ENCODE peak calls at places on chromosomes 5 and 9, in five cellular contexts. I is SJSA1; L is CD8-positive, alpha-beta T cell; P is RWPE2; Y is foreskin fibroblast. F is an unnamed sample.

GRCh38 chr5:179375236-179375685 is 30.0 kb upstream of the ADAMTS2 start:
- DNase-seq in I (no peak), L (no peak), P (peak), Y (no peak), F (no peak)

GRCh38 chr9:137341227-137341626 is 39.2 kb upstream of the NRARP start:
- DNase-seq in I (no peak), L (no peak), P (no peak), Y (no peak), F (no peak)

GRCh38 chr9:111399772-111400563 is 69.9 kb upstream of the OR2K2 start:
- DNase-seq in I (no peak), L (no peak), P (no peak), Y (no peak), F (no peak)

GRCh38 chr5:120062515-120062917 is 401.6 kb upstream of the PRR16 start:
- DNase-seq in I (peak), L (no peak), P (no peak), Y (peak), F (no peak)

GRCh38 chr9:12426198-12426864 is 266.9 kb upstream of the TYRP1 start:
- DNase-seq in I (no peak), L (no peak), P (no peak), Y (no peak), F (no peak)

GRCh38 chr5:10702040-10702629 is 58.9 kb downstream of the DAP start:
- DNase-seq in I (peak), L (no peak), P (peak), Y (peak), F (no peak)

GRCh38 chr5:163163858-163164257 is 273.5 kb upstream of the CCNG1 start:
- DNase-seq in I (no peak), L (no peak), P (no peak), Y (no peak), F (no peak)

GRCh38 chr5:136012041-136012804 is 16.6 kb upstream of the TGFBI start:
- DNase-seq in I (no peak), L (no peak), P (no peak), Y (peak), F (no peak)

GRCh38 chr9:110623462-110624025 is 44.0 kb upstream of the SVEP1 start:
- DNase-seq in I (peak), L (no peak), P (no peak), Y (no peak), F (no peak)

GRCh38 chr5:88882321-88883038 is 504 bp downstream of the MEF2C start:
- DNase-seq in I (no peak), L (no peak), P (no peak), Y (no peak), F (no peak)

GRCh38 chr5:761206-761771 is 23.2 kb downstream of the ZDHHC11B start:
- DNase-seq in I (no peak), L (no peak), P (peak), Y (no peak), F (peak)

GRCh38 chr9:98547606-98548005 is 161.1 kb downstream of the GABBR2 start:
- DNase-seq in I (no peak), L (no peak), P (no peak), Y (no peak), F (no peak)

GRCh38 chr9:86549434-86549833 is 195.2 kb upstream of the TUT7 start:
- DNase-seq in I (no peak), L (no peak), P (no peak), Y (peak), F (no peak)

GRCh38 chr5:80884851-80885697 is 75.1 kb upstream of the RASGRF2 start:
- DNase-seq in I (no peak), L (no peak), P (no peak), Y (no peak), F (no peak)

GRCh38 chr9:119827126-119827525 is 457.9 kb upstream of the BRINP1 start:
- DNase-seq in I (no peak), L (no peak), P (no peak), Y (no peak), F (no peak)

GRCh38 chr9:19373527-19373926 is 6.5 kb downstream of the RPS6 start:
- DNase-seq in I (no peak), L (no peak), P (no peak), Y (no peak), F (no peak)

GRCh38 chr9:75200892-75201470 is 112.7 kb downstream of the OSTF1 start:
- DNase-seq in I (peak), L (no peak), P (no peak), Y (no peak), F (no peak)

GRCh38 chr5:148386041-148386440 is 2.3 kb downstream of the FBXO38 start:
- DNase-seq in I (no peak), L (no peak), P (no peak), Y (peak), F (no peak)

GRCh38 chr5:115333164-115333563 is 36.7 kb upstream of the CCDC112 start:
- DNase-seq in I (no peak), L (no peak), P (no peak), Y (no peak), F (no peak)

GRCh38 chr5:73393606-73394489 is 54.7 kb downstream of the FOXD1 start:
- DNase-seq in I (no peak), L (no peak), P (no peak), Y (no peak), F (no peak)

GRCh38 chr9:87195306-87195705 is 248.0 kb upstream of the GAS1 start:
- DNase-seq in I (no peak), L (no peak), P (no peak), Y (no peak), F (no peak)

GRCh38 chr5:54315736-54316135 is 5.4 kb upstream of the ARL15 start:
- DNase-seq in I (no peak), L (no peak), P (no peak), Y (no peak), F (no peak)

GRCh38 chr9:133889498-133890301 is 102.4 kb downstream of the VAV2 start:
- DNase-seq in I (no peak), L (no peak), P (no peak), Y (peak), F (no peak)

GRCh38 chr5:123401320-123401719 is 21.9 kb downstream of the CEP120 start:
- DNase-seq in I (no peak), L (no peak), P (no peak), Y (no peak), F (no peak)

GRCh38 chr9:113150670-113151591 is at the start of gene SLC31A2:
- DNase-seq in I (peak), L (peak), P (peak), Y (peak), F (peak)

GRCh38 chr5:37553720-37554402 is 174.7 kb downstream of the WDR70 start:
- DNase-seq in I (no peak), L (no peak), P (no peak), Y (peak), F (no peak)

GRCh38 chr9:98958271-98958989 is 14.7 kb downstream of the COL15A1 start:
- DNase-seq in I (peak), L (no peak), P (no peak), Y (peak), F (no peak)

GRCh38 chr9:71685988-71686387 is 82.3 kb downstream of the CEMIP2 start:
- DNase-seq in I (no peak), L (no peak), P (no peak), Y (no peak), F (no peak)

GRCh38 chr5:932151-932627 is 39.5 kb downstream of the TRIP13 start:
- DNase-seq in I (no peak), L (peak), P (peak), Y (no peak), F (peak)

GRCh38 chr5:141234109-141234508 is 11.0 kb downstream of the PCDHB14 start:
- DNase-seq in I (no peak), L (no peak), P (no peak), Y (no peak), F (no peak)
- H3K4me3 ChIP-seq in I (no peak), L (no peak), P (no peak), Y (peak), F (no peak)

DNA sequence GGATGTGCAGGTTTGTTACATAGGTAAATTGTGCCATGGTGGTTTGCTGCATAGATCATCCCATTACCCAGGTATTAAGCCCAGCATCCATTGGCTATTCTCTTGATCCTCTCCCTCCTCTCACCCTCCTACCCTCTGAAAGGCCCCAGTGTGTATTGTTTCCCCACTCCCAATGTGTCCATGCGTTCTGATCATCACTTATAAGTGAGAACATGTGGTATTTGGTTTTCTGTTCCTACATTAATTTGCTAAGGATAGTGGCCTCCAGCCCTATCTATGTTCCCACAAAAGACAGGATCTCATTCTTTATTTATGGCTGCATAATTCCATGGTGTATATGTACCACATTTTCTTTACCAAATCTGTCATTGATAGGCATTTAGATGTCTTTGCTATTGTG is 243.3 kb upstream of the PDE4D start:
- DNase-seq in I (no peak), L (no peak), P (no peak), Y (no peak), F (no peak)
- H3K4me3 ChIP-seq in I (no peak), L (no peak), P (no peak), Y (no peak), F (no peak)

DNA sequence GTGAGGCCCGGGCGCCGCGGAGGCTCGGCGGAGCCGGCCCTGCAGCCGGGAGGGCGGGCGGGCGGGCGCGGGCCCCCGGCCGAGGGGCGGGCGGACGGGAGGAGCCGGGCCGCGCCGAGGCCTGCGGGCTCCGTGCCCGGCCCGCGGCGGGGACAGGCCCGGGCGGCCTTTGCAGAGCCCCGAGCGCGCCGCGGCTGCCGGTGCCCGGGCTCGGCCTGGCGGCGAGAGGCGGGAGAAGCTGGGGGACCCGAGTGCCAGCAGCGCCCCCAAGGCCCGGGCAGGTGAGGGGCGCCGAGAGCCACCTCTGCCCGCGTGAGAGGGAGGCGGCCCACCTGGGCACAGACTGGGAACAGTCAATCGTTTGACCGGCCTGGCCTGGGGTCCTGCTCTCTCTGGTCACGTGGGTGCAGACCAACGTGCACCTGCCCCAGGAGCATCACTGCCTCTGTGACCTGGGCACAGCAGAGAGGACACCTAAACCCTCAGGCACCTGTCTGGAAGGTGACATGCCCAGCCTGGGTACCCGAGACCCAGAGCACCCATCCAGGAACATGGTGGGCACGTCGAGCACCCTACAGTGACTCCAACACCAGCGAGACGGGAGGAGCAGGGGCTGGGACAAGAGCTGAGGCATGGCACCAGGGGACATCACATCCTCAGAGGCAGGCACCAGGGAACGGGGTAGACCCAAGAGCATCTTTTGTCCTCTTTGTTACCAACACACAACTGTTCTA is 554 bp downstream of the MVB12B start:
- DNase-seq in I (no peak), L (peak), P (no peak), Y (no peak), F (peak)
- H3K4me3 ChIP-seq in I (peak), L (peak), P (peak), Y (peak), F (peak)

DNA sequence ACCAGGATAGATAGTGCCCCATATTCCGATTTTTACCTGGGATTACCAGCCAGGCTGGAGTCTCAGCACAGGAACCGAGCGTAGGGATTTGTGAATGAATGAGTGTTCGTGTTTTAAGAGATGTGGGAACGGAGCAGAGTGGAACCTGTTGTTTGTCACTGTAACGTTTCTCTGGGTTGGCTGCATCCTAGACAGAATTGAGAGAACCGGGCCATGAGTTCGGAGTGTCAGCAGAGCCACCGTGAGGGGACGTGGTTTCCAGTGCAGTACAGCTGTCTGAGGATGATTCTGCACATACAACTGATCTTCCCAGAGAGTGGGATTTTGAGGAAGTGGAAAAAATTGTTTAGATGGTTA is 1.2 kb downstream of the PDE8B start:
- DNase-seq in I (no peak), L (no peak), P (no peak), Y (no peak), F (no peak)
- H3K4me3 ChIP-seq in I (no peak), L (peak), P (no peak), Y (no peak), F (peak)

GRCh38 chr9:33750839-33751339 is 44.5 kb upstream of the PRSS3 start:
- DNase-seq in I (no peak), L (no peak), P (no peak), Y (no peak), F (no peak)
- H3K4me3 ChIP-seq in I (no peak), L (no peak), P (peak), Y (peak), F (no peak)

F was measured in spleen.